ENCODE peak calls at places on chromosomes 3 and 15, in ten cellular contexts. S is cardiac muscle cell, U is Peyer's patch, W is fibroblast of lung, V is heart left ventricle, M is SK-N-SH, J is neural progenitor cell, N is gastrocnemius medialis, O is HCT116, E is body of pancreas. B is an unnamed sample.

GRCh38 chr3:112930771-112931170 is 44.1 kb downstream of the CD200R1 start:
- DNase-seq in S (no peak), U (no peak), W (peak; percentile 21), V (no peak), M (no peak), J (no peak), N (no peak), O (no peak), E (no peak), B (no peak)

GRCh38 chr3:134965849-134966248 is 170.8 kb downstream of the EPHB1 start:
- DNase-seq in S (no peak), U (no peak), W (no peak), V (no peak), M (no peak), J (no peak), N (no peak), O (no peak), E (no peak), B (no peak)

GRCh38 chr3:150292891-150293290 is 115.2 kb upstream of the TSC22D2 start:
- DNase-seq in S (no peak), U (no peak), W (peak; percentile 95), V (no peak), M (no peak), J (no peak), N (no peak), O (no peak), E (no peak), B (no peak)

GRCh38 chr3:94159062-94159726 is 96.3 kb downstream of the NSUN3 start:
- DNase-seq in S (no peak), U (no peak), W (peak; percentile 81), V (no peak), M (no peak), J (no peak), N (no peak), O (no peak), E (no peak), B (no peak)

GRCh38 chr3:40930131-40930538 is 269.2 kb upstream of the CTNNB1 start:
- DNase-seq in S (peak; percentile 57), U (no peak), W (no peak), V (no peak), M (no peak), J (no peak), N (no peak), O (no peak), E (peak; percentile 74), B (no peak)

GRCh38 chr3:8110966-8111798 is 390.4 kb upstream of the LMCD1 start:
- DNase-seq in S (peak; percentile 67), U (no peak), W (peak; percentile 72), V (no peak), M (peak; percentile 68), J (peak; percentile 77), N (no peak), O (peak; percentile 63), E (peak; percentile 56), B (peak; percentile 61)

GRCh38 chr3:66425032-66425431 is 75.8 kb downstream of the LRIG1 start:
- DNase-seq in S (no peak), U (no peak), W (no peak), V (peak; percentile 73), M (no peak), J (no peak), N (peak; percentile 81), O (no peak), E (peak; percentile 89), B (peak; percentile 64)

GRCh38 chr3:42061711-42062408 is 29.3 kb upstream of the TRAK1 start:
- DNase-seq in S (peak; percentile 24), U (no peak), W (peak; percentile 94), V (peak; percentile 85), M (no peak), J (no peak), N (peak; percentile 88), O (peak; percentile 68), E (peak; percentile 40), B (peak; percentile 93)

GRCh38 chr15:78003539-78004008 is 73.9 kb downstream of the TBC1D2B start:
- DNase-seq in S (peak; percentile 15), U (no peak), W (no peak), V (no peak), M (no peak), J (peak; percentile 44), N (peak; percentile 90), O (no peak), E (peak; percentile 90), B (no peak)

GRCh38 chr3:12854550-12854949 is 13.2 kb upstream of the RPL32 start:
- DNase-seq in S (no peak), U (no peak), W (no peak), V (no peak), M (no peak), J (no peak), N (no peak), O (no peak), E (no peak), B (no peak)

GRCh38 chr3:126035362-126036050 is 48.4 kb downstream of the SLC41A3 start:
- DNase-seq in S (no peak), U (no peak), W (no peak), V (no peak), M (no peak), J (no peak), N (no peak), O (no peak), E (no peak), B (no peak)

GRCh38 chr3:71129611-71130515 is 453.7 kb downstream of the FOXP1 start:
- DNase-seq in S (no peak), U (no peak), W (peak; percentile 57), V (no peak), M (no peak), J (no peak), N (no peak), O (no peak), E (peak; percentile 41), B (no peak)

GRCh38 chr3:149435936-149436885 is 38.3 kb upstream of the TM4SF4 start:
- DNase-seq in S (no peak), U (no peak), W (peak; percentile 52), V (no peak), M (no peak), J (no peak), N (no peak), O (no peak), E (no peak), B (no peak)

GRCh38 chr15:50259276-50259675 is 6.2 kb downstream of the HDC start:
- DNase-seq in S (no peak), U (no peak), W (no peak), V (no peak), M (no peak), J (no peak), N (no peak), O (no peak), E (no peak), B (no peak)
- H3K4me3 ChIP-seq in S (no peak overlapping the region), U (no peak overlapping the region), W (no peak overlapping the region), V (no peak overlapping the region), M (no peak overlapping the region), J (no peak overlapping the region), N (no peak overlapping the region), O (no peak overlapping the region), E (no peak overlapping the region), B (no peak overlapping the region)

DNA sequence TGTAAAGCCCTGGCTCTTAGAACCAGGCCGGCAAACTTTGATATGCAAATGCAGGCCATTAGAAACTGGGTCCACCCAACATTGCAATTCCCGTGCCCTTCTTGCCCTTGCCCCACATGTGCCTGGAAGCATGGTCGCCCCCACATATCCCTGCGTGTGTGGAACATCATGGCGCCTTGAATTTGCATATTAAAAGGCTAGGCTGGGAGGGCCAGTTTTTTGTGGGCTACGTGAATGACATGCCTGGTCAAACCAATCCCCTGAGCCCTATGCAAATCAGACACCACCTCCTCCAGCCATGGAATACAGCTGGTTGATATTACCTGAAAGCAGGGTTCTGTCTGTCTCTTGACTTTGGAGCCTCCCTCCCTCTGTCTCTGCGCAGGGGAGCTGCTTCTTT is 58.7 kb upstream of the ARHGEF26 start:
- DNase-seq in S (no peak), U (no peak), W (no peak), V (no peak), M (no peak), J (no peak), N (no peak), O (no peak), E (no peak), B (no peak)
- TF ChIP-seq CTCF in S (no peak), U (no peak), W (no peak), V (no peak), M (no peak), J (no peak), N (no peak), O (no peak), E (no peak), B (no peak)

DNA sequence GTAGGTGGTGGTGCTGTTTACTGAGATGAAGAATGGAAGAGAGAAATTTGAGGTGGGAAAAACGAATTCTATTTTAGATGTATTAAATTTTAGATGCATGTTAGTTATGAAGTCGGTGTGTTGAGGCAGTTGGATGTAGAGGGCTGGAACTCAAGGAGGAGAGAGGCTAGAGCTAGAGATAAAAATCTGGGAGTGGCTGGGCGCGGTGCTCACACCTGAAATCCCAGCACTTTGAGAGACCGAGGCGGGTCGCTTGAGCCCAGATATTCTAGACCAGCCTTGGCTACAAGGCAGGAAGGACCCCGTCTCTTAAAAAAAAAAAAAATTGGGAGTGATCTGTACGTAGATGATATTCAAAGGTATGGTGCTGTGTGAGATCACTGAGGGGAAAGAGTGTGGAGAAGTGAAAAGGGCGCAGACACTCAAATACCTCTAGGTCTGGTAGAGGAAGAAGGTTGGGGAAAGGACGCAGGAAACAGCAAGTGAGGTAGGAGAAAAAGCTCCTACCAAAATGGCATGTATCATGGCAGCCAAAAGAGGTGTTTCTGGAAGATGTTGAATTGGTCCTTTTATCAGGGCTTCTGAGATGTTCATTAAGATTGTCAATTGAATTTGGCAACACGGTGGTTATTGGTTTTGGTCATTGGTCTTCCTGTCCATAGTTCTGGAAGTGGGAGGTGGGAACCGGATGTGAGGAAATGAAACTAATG is 1.8 kb downstream of the YEATS2 start:
- DNase-seq in S (no peak), U (no peak), W (no peak), V (no peak), M (no peak), J (no peak), N (no peak), O (no peak), E (no peak), B (no peak)
- H3K27ac ChIP-seq in S (no peak overlapping the region), U (no peak overlapping the region), W (peak overlapping the region; percentile 75), V (peak overlapping the region; percentile 94), M (peak overlapping the region; percentile 84), J (no peak overlapping the region), N (peak overlapping the region; percentile 89), O (no peak overlapping the region), E (peak overlapping the region; percentile 86), B (no peak overlapping the region)

GRCh38 chr15:93072440-93073394 is 16.3 kb downstream of the RGMA start:
- DNase-seq in S (peak; percentile 95), U (no peak), W (peak; percentile 71), V (peak; percentile 90), M (peak; percentile 95), J (peak; percentile 96), N (peak; percentile 83), O (peak; percentile 33), E (peak; percentile 90), B (peak; percentile 88)

GRCh38 chr15:93074596-93074995 is 14.4 kb downstream of the RGMA start:
- DNase-seq in S (no peak), U (no peak), W (no peak), V (peak; percentile 46), M (no peak), J (no peak), N (no peak), O (no peak), E (no peak), B (no peak)

GRCh38 chr15:93072011-93072410 is 17.0 kb downstream of the RGMA start:
- DNase-seq in S (no peak), U (no peak), W (peak; percentile 51), V (no peak), M (peak; percentile 59), J (peak; percentile 51), N (no peak), O (no peak), E (no peak), B (no peak)

GRCh38 chr15:93071469-93071891 is 17.5 kb downstream of the RGMA start:
- DNase-seq in S (peak; percentile 26), U (no peak), W (peak; percentile 17), V (peak; percentile 64), M (no peak), J (peak; percentile 53), N (no peak), O (no peak), E (no peak), B (no peak)

GRCh38 chr15:93073465-93073952 is 15.5 kb downstream of the RGMA start:
- DNase-seq in S (no peak), U (no peak), W (no peak), V (peak; percentile 61), M (no peak), J (peak; percentile 72), N (no peak), O (no peak), E (peak; percentile 26), B (no peak)
- H3K4me3 ChIP-seq in S (peak overlapping the region; percentile 87), U (peak overlapping the region; percentile 34), W (peak overlapping the region; percentile 85), V (peak overlapping the region; percentile 64), M (peak overlapping the region; percentile 70), J (peak overlapping the region; percentile 95), N (peak overlapping the region; percentile 66), O (peak overlapping the region; percentile 19), E (no peak overlapping the region), B (peak overlapping the region; percentile 73)

B was measured in heart right ventricle.